ENCODE peak calls at places on chromosomes 5 and 9, in four cellular contexts. N is NCI-H2081, V is tibial nerve, H is iPS-NIHi11. R is an unnamed sample.

GRCh38 chr9:13896922-13897835 is 416.8 kb downstream of the NFIB start:
- DNase-seq in N (no peak), V (no peak), H (no peak), R (no peak)

GRCh38 chr9:92718086-92719001 is 46.3 kb downstream of the BICD2 start:
- DNase-seq in N (no peak), V (no peak), H (peak; percentile 14), R (no peak)

GRCh38 chr5:141662028-141662427 is 10.8 kb upstream of the FCHSD1 start:
- DNase-seq in N (no peak), V (no peak), H (no peak), R (no peak)

GRCh38 chr5:82352146-82352791 is 74.1 kb upstream of the RPS23 start:
- DNase-seq in N (no peak), V (no peak), H (no peak), R (no peak)

GRCh38 chr9:123657921-123658320 is 272.0 kb downstream of the DENND1A start:
- DNase-seq in N (no peak), V (no peak), H (no peak), R (no peak)

GRCh38 chr5:122063836-122064235 is 14.2 kb downstream of the LOX start:
- DNase-seq in N (no peak), V (no peak), H (no peak), R (no peak)

GRCh38 chr5:132405646-132406045 is 36.1 kb downstream of the SLC22A5 start:
- DNase-seq in N (no peak), V (no peak), H (no peak), R (no peak)

GRCh38 chr5:107739661-107740060 is 68.9 kb upstream of the EFNA5 start:
- DNase-seq in N (no peak), V (no peak), H (no peak), R (no peak)

R was measured in nephron progenitor cell.